ENCODE peak calls at places on chromosome 5, in ten cellular contexts. C, Q, P, V, F, J, B, K, N and H are unnamed samples. For H3K4me1, the result is how much of the 10 kb centered on the place peaks cover.

GRCh38 chr5:132782101-132782500 is 5.1 kb upstream of the SEPTIN8 start:
- DNase-seq in J (no peak), C (no peak), F (no peak), B (no peak), P (peak), N (no peak), Q (no peak), V (no peak), K (no peak), H (no peak)

GRCh38 chr5:128536229-128536860 is 1.7 kb downstream of the FBN2 start:
- DNase-seq in B (no peak), J (no peak), N (no peak), C (peak), V (no peak), K (no peak), P (no peak), F (no peak), Q (peak), H (no peak)

GRCh38 chr5:60842859-60843692 is 993 bp downstream of the ELOVL7 start:
- DNase-seq in V (peak), C (peak), J (no peak), Q (no peak), B (no peak), N (no peak), K (no peak), F (peak), P (no peak), H (no peak)

GRCh38 chr5:87302061-87302460 is 34.4 kb downstream of the RASA1 start:
- DNase-seq in J (no peak), N (no peak), K (no peak), P (peak), Q (no peak), B (no peak), F (no peak), V (no peak), C (no peak), H (no peak)

GRCh38 chr5:69414885-69415583 is at the start of gene MARVELD2:
- DNase-seq in B (no peak), V (peak), J (peak), C (peak), Q (peak), N (peak), F (peak), P (peak), K (peak), H (peak)

GRCh38 chr5:64632251-64632650 is 58.1 kb upstream of the SHISAL2B start:
- DNase-seq in B (no peak), P (no peak), K (no peak), V (peak), Q (no peak), C (no peak), J (no peak), F (no peak), N (no peak), H (no peak)

GRCh38 chr5:32504923-32505596 is 60.5 kb upstream of the ZFR start:
- DNase-seq in N (peak), P (no peak), J (no peak), K (peak), V (no peak), C (no peak), B (no peak), Q (peak), F (peak), H (no peak)

GRCh38 chr5:52760695-52761366 is 26.9 kb upstream of the ITGA1 start:
- DNase-seq in J (no peak), C (no peak), N (no peak), F (no peak), B (no peak), V (no peak), P (no peak), Q (no peak), K (no peak), H (no peak)

GRCh38 chr5:80083115-80083890 is 48.2 kb downstream of the THBS4 start:
- DNase-seq in B (no peak), C (peak), F (peak), Q (no peak), P (peak), K (peak), N (no peak), J (no peak), V (no peak), H (no peak)

GRCh38 chr5:179668404-179668803 is 12.4 kb downstream of the CBY3 start:
- DNase-seq in N (no peak), J (peak), B (no peak), V (peak), P (peak), F (peak), K (no peak), C (peak), Q (no peak), H (no peak)

GRCh38 chr5:139014726-139015125 is 139.6 kb upstream of the LRRTM2 start:
- DNase-seq in J (no peak), K (no peak), Q (no peak), N (no peak), C (peak), B (no peak), F (peak), P (peak), V (peak), H (no peak)

GRCh38 chr5:149011084-149011483 is 51.8 kb downstream of the SH3TC2 start:
- DNase-seq in K (no peak), C (peak), F (no peak), P (peak), B (no peak), Q (no peak), J (no peak), N (no peak), V (no peak), H (no peak)

GRCh38 chr5:93681432-93681831 is 60.0 kb downstream of the POU5F2 start:
- DNase-seq in F (no peak), N (no peak), B (no peak), J (no peak), V (no peak), C (no peak), Q (no peak), K (no peak), P (no peak), H (no peak)

GRCh38 chr5:81393783-81394718 is at the start of gene ACOT12:
- DNase-seq in K (peak), C (peak), J (no peak), Q (no peak), V (no peak), P (no peak), N (no peak), B (no peak), F (no peak), H (no peak)

GRCh38 chr5:132999246-132999645 is 27.1 kb downstream of the ZCCHC10 start:
- DNase-seq in P (no peak), F (no peak), J (no peak), B (no peak), Q (no peak), V (no peak), C (no peak), N (no peak), K (no peak), H (no peak)

GRCh38 chr5:160159991-160160826 is 41.0 kb upstream of the PWWP2A start:
- DNase-seq in F (no peak), J (no peak), K (no peak), N (no peak), P (no peak), Q (no peak), V (no peak), C (no peak), B (no peak), H (no peak)

GRCh38 chr5:96094904-96095303 is 133.3 kb upstream of the ELL2 start:
- DNase-seq in B (no peak), F (peak), P (no peak), V (no peak), K (no peak), Q (no peak), J (no peak), N (peak), C (no peak), H (no peak)

GRCh38 chr5:157506981-157507780 is 47.2 kb downstream of the NIPAL4 start:
- DNase-seq in N (no peak), F (no peak), Q (no peak), P (peak), K (no peak), C (no peak), V (no peak), J (no peak), B (no peak), H (no peak)

GRCh38 chr5:33115467-33115866 is 325.3 kb upstream of the TARS1 start:
- DNase-seq in Q (no peak), P (no peak), B (no peak), F (no peak), K (no peak), N (no peak), J (no peak), C (no peak), V (no peak), H (no peak)

GRCh38 chr5:58208674-58209073 is 251.2 kb downstream of the PLK2 start:
- DNase-seq in Q (no peak), P (no peak), B (no peak), F (no peak), J (no peak), K (no peak), C (peak), V (no peak), N (no peak), H (no peak)
- H3K4me1 ChIP-seq in Q (under half), P (under half), B (under half), F (under half), J (under half), K (under half), C (under half), V (under half), N (under half), H (under half)

GRCh38 chr5:1883925-1884637 is 1.4 kb upstream of the IRX4 start:
- DNase-seq in K (no peak), V (no peak), J (no peak), C (no peak), B (no peak), Q (no peak), F (no peak), P (no peak), N (no peak), H (no peak)

GRCh38 chr5:1882337-1883119 is at the start of gene IRX4:
- DNase-seq in F (no peak), B (no peak), C (peak), P (peak), K (no peak), J (no peak), Q (no peak), V (no peak), N (no peak), H (no peak)

GRCh38 chr5:1884638-1885475 is 2.1 kb upstream of the IRX4 start:
- DNase-seq in Q (no peak), P (no peak), F (no peak), C (no peak), J (no peak), K (no peak), V (no peak), B (no peak), N (no peak), H (no peak)

GRCh38 chr5:1881731-1882336 is 891 bp downstream of the IRX4 start:
- DNase-seq in Q (no peak), C (no peak), K (no peak), P (no peak), B (no peak), F (no peak), J (no peak), V (no peak), N (no peak), H (no peak)

DNA sequence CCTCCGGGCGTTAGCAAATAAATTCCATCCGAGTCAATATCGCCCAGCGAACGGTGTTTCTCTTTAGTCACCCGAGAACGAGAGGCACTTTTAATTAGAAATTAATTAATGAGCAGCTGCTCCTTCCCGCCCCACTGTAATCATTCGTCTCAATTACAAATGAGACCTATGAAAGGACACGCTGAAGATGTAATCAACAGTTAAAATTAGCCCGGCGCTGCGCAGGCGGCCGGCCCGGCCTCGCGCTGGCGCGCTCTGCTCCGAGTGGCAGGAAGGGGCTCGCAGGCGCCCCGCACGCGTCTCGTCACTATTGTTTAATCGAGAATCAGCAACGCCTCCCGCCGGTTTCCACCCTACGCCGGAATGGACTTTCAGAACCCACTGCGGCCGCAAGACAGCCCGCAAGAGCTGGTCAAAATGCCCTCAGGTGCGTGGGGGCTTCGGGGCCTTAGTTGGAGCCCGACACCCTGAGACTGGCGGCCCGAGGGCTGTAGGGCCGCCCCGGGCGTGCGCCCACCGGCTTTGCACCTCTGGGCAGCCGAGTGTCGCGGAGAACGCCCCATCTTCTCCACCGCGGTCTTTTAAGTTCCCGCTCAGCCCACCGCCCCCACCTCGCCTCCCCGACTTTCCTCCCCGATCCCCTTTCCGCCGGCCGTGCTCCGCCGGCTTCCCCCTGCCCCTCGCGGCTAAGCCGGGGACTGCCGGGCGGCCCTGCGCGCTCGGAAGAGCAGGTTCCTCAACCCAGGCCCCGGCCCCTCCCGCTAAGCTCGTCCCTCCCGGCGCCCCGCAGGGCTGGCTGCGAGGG is 597 bp upstream of the IRX4 start:
- DNase-seq in P (peak), Q (peak), C (peak), V (no peak), N (no peak), K (no peak), B (no peak), J (no peak), F (no peak), H (no peak)
- TF ChIP-seq CTCF in P (no peak), Q (peak), C (no peak), V (no peak), N (no peak), K (peak), B (no peak), J (no peak), F (no peak), H (no peak)

GRCh38 chr5:1129725-1130082 is 17.8 kb upstream of the SLC12A7 start:
- DNase-seq in F (no peak), V (peak), J (peak), P (peak), N (no peak), B (no peak), C (no peak), Q (no peak), K (no peak), H (no peak)
- H3K4me1 ChIP-seq in F (under half), V (under half), J (under half), P (under half), N (under half), B (under half), C (under half), Q (half or more), K (under half), H (under half)

DNA sequence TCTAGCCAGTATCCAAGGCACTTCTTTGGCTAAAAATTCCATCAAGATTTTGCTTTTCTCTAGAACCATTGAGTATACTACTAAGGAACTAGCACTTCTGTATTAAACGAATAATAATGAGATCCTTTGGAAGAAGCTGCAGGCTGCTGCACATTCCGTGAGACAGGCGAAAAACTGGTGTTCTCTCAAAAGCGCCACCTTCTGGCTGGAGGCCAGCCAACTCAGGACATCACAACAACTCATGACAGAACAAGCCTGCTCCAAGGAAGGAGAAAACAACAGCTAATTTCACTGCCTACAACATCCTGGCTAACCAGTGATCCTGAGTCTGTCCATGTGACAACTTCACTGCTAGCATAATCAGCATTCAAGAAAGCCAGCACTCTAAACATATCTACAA is 150.4 kb downstream of the YTHDC2 start:
- DNase-seq in P (peak), B (no peak), N (peak), C (peak), K (no peak), J (peak), F (peak), Q (peak), V (no peak), H (no peak)
- TF ChIP-seq CTCF in P (peak), B (no peak), N (no peak), C (peak), K (no peak), J (no peak), F (no peak), Q (peak), V (no peak), H (peak)

GRCh38 chr5:172868924-172869565 is 35.0 kb downstream of the ERGIC1 start:
- DNase-seq in N (peak), Q (peak), F (peak), P (peak), C (peak), B (no peak), K (peak), J (peak), V (peak), H (peak)

GRCh38 chr5:172870807-172871431 is 36.9 kb downstream of the ERGIC1 start:
- DNase-seq in P (peak), N (no peak), K (peak), V (peak), J (no peak), Q (no peak), F (no peak), C (no peak), B (no peak), H (peak)

GRCh38 chr5:172871561-172871960 is 37.5 kb downstream of the ERGIC1 start:
- DNase-seq in K (no peak), P (no peak), B (no peak), Q (no peak), F (no peak), V (no peak), C (no peak), N (no peak), J (no peak), H (no peak)

GRCh38 chr5:172869734-172870133 is 35.7 kb downstream of the ERGIC1 start:
- DNase-seq in K (no peak), P (no peak), N (no peak), C (no peak), J (no peak), B (no peak), V (no peak), F (no peak), Q (no peak), H (no peak)

GRCh38 chr5:172870261-172870806 is 36.3 kb downstream of the ERGIC1 start:
- DNase-seq in F (peak), V (peak), P (peak), Q (no peak), B (no peak), K (peak), N (peak), C (peak), J (no peak), H (no peak)
- H3K4me1 ChIP-seq in F (half or more), V (half or more), P (under half), Q (half or more), B (half or more), K (under half), N (half or more), C (half or more), J (under half), H (half or more)

GRCh38 chr5:14400085-14400484 is 181.5 kb upstream of the OTULINL start:
- DNase-seq in K (no peak), F (peak), P (peak), N (no peak), C (no peak), B (no peak), Q (no peak), J (no peak), V (no peak), H (no peak)

GRCh38 chr5:14400611-14401010 is 181.0 kb upstream of the OTULINL start:
- DNase-seq in V (no peak), N (no peak), Q (no peak), C (no peak), P (no peak), B (no peak), J (no peak), K (no peak), F (no peak), H (no peak)

GRCh38 chr5:14397717-14398116 is 183.9 kb upstream of the OTULINL start:
- DNase-seq in C (no peak), N (no peak), Q (no peak), J (no peak), V (no peak), B (no peak), F (no peak), K (no peak), P (peak), H (no peak)

GRCh38 chr5:14401639-14402038 is 180.0 kb upstream of the OTULINL start:
- DNase-seq in J (no peak), P (no peak), B (no peak), C (no peak), F (no peak), N (no peak), K (no peak), Q (no peak), V (no peak), H (no peak)

DNA sequence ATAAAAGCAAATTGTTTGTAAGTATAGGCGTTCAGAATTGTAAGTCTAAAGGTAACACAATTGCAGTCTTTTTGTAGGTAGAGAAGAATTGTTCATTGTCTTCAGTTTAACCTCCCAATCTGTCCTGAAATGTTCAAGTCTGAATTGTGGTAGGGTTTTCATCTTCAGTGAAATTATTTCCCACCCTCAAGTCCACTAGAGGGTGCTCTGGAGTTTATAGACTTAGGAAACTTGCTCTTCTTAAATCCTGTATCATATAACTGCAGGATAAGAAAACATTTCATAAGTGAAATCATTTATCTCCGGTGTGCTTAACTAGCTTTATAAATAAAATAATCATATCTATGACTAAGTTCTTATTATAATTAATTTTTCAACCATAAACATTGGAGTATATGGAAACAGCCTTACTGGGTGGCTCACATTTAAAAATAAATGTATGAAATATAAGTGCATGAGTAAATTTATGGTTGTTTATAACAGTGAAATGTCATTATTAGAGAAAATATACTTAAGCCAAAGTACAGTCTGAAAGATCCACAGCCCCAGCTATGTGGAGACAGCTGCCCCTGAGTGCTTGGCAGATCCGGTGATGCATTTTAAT is 182.4 kb upstream of the OTULINL start:
- DNase-seq in Q (no peak), B (no peak), P (peak), K (no peak), N (no peak), F (no peak), V (no peak), C (peak), J (no peak), H (no peak)
- TF ChIP-seq CTCF in Q (peak), B (peak), P (peak), K (peak), N (peak), F (peak), V (peak), C (peak), J (peak), H (peak)